ENCODE peak calls at places on chromosomes 1 and 21, in ten cellular contexts. W, C, E, H, Z, G, N, V, Q and T are unnamed samples.

GRCh38 chr1:177431123-177431522 is 260.4 kb downstream of the BRINP2 start:
- DNase-seq in Q (no peak), G (no peak), Z (no peak), H (no peak), V (no peak), C (no peak), E (no peak), N (no peak), W (no peak), T (no peak)

GRCh38 chr1:21593231-21593630 is 75.9 kb downstream of the RAP1GAP start:
- DNase-seq in Z (no peak), N (no peak), W (no peak), H (no peak), G (no peak), E (no peak), C (no peak), Q (no peak), V (no peak), T (no peak)

GRCh38 chr1:158037876-158038359 is 44.5 kb downstream of the KIRREL1 start:
- DNase-seq in W (no peak), Q (no peak), Z (peak; percentile 67), E (no peak), N (no peak), V (peak; percentile 58), H (no peak), C (no peak), G (peak; percentile 41), T (peak; percentile 52)

GRCh38 chr21:27171704-27172103 is 204.8 kb upstream of the ADAMTS5 start:
- DNase-seq in C (no peak), W (no peak), E (no peak), N (no peak), H (no peak), G (peak; percentile 26), Q (no peak), Z (peak; percentile 43), V (no peak), T (no peak)

GRCh38 chr1:52667984-52668383 is 30.2 kb downstream of the COA7 start:
- DNase-seq in N (no peak), C (no peak), G (no peak), H (no peak), W (no peak), Q (no peak), Z (no peak), E (no peak), V (no peak), T (no peak)

GRCh38 chr1:19484338-19484792 is 974 bp downstream of the CAPZB start:
- DNase-seq in N (no peak), Z (no peak), E (no peak), H (no peak), G (no peak), C (no peak), Q (peak; percentile 58), W (no peak), V (peak; percentile 10), T (peak; percentile 50)

GRCh38 chr1:64019818-64020217 is 183.6 kb upstream of the UBE2U start:
- DNase-seq in W (peak; percentile 36), G (peak; percentile 36), Z (peak; percentile 69), Q (peak; percentile 47), C (no peak), H (no peak), V (no peak), E (no peak), N (peak; percentile 3), T (no peak)

GRCh38 chr1:241696172-241696814 is 44.2 kb downstream of the WDR64 start:
- DNase-seq in V (no peak), W (no peak), Z (no peak), G (no peak), N (no peak), C (no peak), Q (no peak), E (no peak), H (no peak), T (no peak)

GRCh38 chr1:47752048-47752451 is 245.1 kb downstream of the TRABD2B start:
- DNase-seq in G (no peak), Q (no peak), V (no peak), W (no peak), Z (peak; percentile 4), N (no peak), E (no peak), C (no peak), H (no peak), T (no peak)

GRCh38 chr1:78688701-78689100 is 39.1 kb downstream of the IFI44 start:
- DNase-seq in C (no peak), E (peak; percentile 3), H (no peak), G (no peak), W (no peak), V (peak; percentile 56), N (no peak), Z (peak; percentile 57), Q (no peak), T (no peak)

GRCh38 chr1:15542685-15543588 is 16.3 kb downstream of the DNAJC16 start:
- DNase-seq in G (no peak), Q (no peak), N (no peak), W (no peak), Z (no peak), H (no peak), E (no peak), C (no peak), V (no peak), T (no peak)

GRCh38 chr21:8992731-8993174 is 1528.6 kb upstream of the TPTE start:
- DNase-seq in E (no peak), Q (no peak), Z (no peak), G (no peak), H (no peak), C (no peak), W (no peak), N (no peak), V (peak; percentile 17), T (peak; percentile 32)

DNA sequence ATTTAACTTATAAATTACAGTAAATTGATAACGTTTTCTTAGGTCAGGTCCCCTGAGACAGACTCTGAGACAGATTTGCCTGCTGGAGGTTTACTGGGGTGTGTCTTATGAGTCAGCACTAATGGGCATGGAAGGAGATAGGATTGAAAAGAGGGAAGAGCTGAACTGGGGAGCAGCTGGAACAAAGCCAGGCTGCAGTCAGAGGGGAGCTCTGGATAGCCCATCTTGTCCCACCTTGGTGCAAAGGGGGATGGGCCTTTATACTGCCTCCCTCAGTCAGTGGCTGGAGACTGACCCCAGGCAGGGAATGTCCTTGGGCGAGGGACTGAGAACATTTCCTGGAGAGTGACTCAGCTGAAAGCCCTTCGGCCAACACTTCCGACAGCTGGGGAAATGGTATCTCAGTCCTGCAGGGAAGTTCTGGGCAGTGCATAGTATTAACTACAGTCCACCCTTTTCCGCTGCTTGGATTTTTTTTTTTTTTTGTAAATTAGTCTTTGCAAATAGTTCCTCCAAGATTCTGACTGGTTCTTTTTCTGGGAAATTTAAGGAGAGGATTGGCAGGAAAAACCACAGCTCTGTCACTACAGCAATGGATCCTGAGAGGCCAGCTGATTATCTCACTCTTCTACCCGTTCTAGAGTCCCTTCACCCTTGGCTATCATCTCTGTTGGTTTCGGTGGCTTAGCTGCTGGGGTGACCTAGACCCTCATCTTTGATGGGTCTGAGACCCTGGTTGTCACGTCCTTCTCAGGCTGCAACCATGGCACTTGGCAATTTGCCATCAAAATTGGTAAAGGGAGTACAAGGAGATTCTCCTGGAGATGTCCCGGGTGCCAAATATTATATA is 39.2 kb upstream of the CDC42BPA start:
- DNase-seq in G (peak; percentile 67), N (no peak), E (peak; percentile 87), Q (peak; percentile 82), C (no peak), H (no peak), W (peak; percentile 72), V (peak; percentile 96), Z (peak; percentile 85), T (peak; percentile 47)
- TF ChIP-seq POLR2A in G (no peak), N (no peak), E (no peak), Q (no peak), C (no peak), H (no peak), W (no peak), V (peak; percentile 77), Z (no peak), T (no peak)

DNA sequence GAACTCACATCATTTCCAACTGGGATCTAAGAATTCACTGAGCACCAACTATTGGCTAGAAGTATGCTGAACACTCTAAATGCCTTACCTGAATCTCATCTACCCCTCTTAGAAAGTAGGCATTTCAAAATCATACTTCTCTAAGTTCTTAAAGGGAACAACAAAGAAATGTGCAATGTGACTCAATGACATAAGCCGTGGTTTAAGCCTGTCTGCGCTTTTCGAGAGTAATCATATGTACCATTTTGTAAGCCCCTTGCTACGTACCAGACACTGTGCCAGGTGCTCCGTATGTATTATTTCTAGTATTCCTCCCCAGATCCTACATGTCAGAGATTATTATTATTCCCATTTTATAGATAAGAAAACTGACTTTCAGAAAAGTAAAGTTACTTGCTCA is 454.2 kb downstream of the SETD4 start:
- DNase-seq in H (no peak), Q (no peak), Z (no peak), N (no peak), C (no peak), V (no peak), E (no peak), G (no peak), W (no peak), T (no peak)
- H3K4me1 ChIP-seq in H (no peaks in the 10 kb centered on the region), Q (no peaks in the 10 kb centered on the region), Z (peaks cover 1% of the 10 kb centered on the region), N (no peaks in the 10 kb centered on the region), C (no peaks in the 10 kb centered on the region), V (no peaks in the 10 kb centered on the region), E (no peaks in the 10 kb centered on the region), G (no peaks in the 10 kb centered on the region), W (no peaks in the 10 kb centered on the region), T (no peaks in the 10 kb centered on the region)

GRCh38 chr1:209651148-209651547 is 1.1 kb downstream of the LAMB3 start:
- DNase-seq in H (peak; percentile 78), N (no peak), G (no peak), E (peak; percentile 84), Z (peak; percentile 56), V (peak; percentile 77), W (peak; percentile 38), C (no peak), Q (peak; percentile 87), T (no peak)
- TF ChIP-seq CTCF in H (no peak), N (no peak), G (no peak), E (no peak), Z (no peak), V (no peak), W (no peak), C (no peak), Q (no peak), T (no peak)

GRCh38 chr1:155134858-155135415 is 715 bp upstream of the SLC50A1 start:
- DNase-seq in Z (peak; percentile 97), E (peak; percentile 94), V (peak; percentile 96), C (peak; percentile 67), Q (peak; percentile 95), W (peak; percentile 93), G (peak; percentile 94), H (peak; percentile 94), N (no peak), T (peak; percentile 88)

GRCh38 chr1:155137550-155137949 is 1.9 kb downstream of the SLC50A1 start:
- DNase-seq in Q (no peak), V (no peak), Z (no peak), G (no peak), W (no peak), H (no peak), E (no peak), C (no peak), N (no peak), T (no peak)

GRCh38 chr1:155137129-155137528 is 1.5 kb downstream of the SLC50A1 start:
- DNase-seq in Z (no peak), C (no peak), W (no peak), Q (no peak), V (no peak), G (no peak), N (no peak), H (no peak), E (no peak), T (no peak)

GRCh38 chr1:155135416-155136197 is at the start of gene SLC50A1:
- DNase-seq in C (peak; percentile 80), Q (peak; percentile 97), V (peak; percentile 97), G (peak; percentile 93), H (peak; percentile 95), Z (peak; percentile 91), E (peak; percentile 91), W (peak; percentile 96), N (peak; percentile 66), T (peak; percentile 96)

GRCh38 chr1:155136728-155137127 is 1.1 kb downstream of the SLC50A1 start:
- DNase-seq in H (no peak), Q (no peak), N (no peak), V (peak; percentile 39), W (no peak), Z (no peak), G (no peak), E (no peak), C (no peak), T (no peak)
- TF ChIP-seq POLR2A in H (no peak), Q (no peak), N (no peak), V (no peak), W (no peak), Z (no peak), G (no peak), E (no peak), C (no peak), T (no peak)